ENCODE peak calls at places on chromosomes 3 and 15, in five cellular contexts. H is HepG2, K is esophagus squamous epithelium, W is spleen, O is HCT116. F is an unnamed sample.

GRCh38 chr3:131233900-131234667 is 147.5 kb upstream of the NUDT16 start:
- DNase-seq in W (no peak), O (no peak), H (no peak), K (no peak), F (no peak)

GRCh38 chr15:27845535-27846369 is 253.4 kb downstream of the OCA2 start:
- DNase-seq in H (no peak), O (no peak), K (no peak), W (no peak), F (no peak)

GRCh38 chr15:43511012-43511885 is 6.2 kb upstream of the MAP1A start:
- DNase-seq in H (peak; percentile 20), O (peak; percentile 37), W (no peak), K (no peak), F (no peak)

GRCh38 chr3:177119829-177120228 is 77.5 kb downstream of the TBL1XR1 start:
- DNase-seq in O (no peak), H (no peak), K (no peak), W (no peak), F (no peak)

GRCh38 chr15:79370716-79371115 is 59.8 kb downstream of the TMED3 start:
- DNase-seq in H (no peak), K (no peak), W (no peak), O (no peak), F (no peak)

GRCh38 chr3:185960518-185961288 is 22.9 kb upstream of the TRA2B start:
- DNase-seq in O (no peak), K (no peak), W (no peak), H (peak; percentile 82), F (no peak)

GRCh38 chr3:150317469-150317868 is 90.6 kb upstream of the TSC22D2 start:
- DNase-seq in W (no peak), K (no peak), O (no peak), H (peak; percentile 15), F (no peak)

GRCh38 chr15:76135516-76135915 is 75.7 kb downstream of the TMEM266 start:
- DNase-seq in W (no peak), O (no peak), H (no peak), K (no peak), F (no peak)

GRCh38 chr3:184378650-184379374 is 805 bp upstream of the THPO start:
- DNase-seq in O (no peak), W (no peak), H (no peak), K (no peak), F (no peak)

GRCh38 chr3:184379375-184380209 is at the start of gene CHRD:
- DNase-seq in O (no peak), H (no peak), W (no peak), K (no peak), F (no peak)

GRCh38 chr3:184380627-184381260 is 890 bp downstream of the CHRD start:
- DNase-seq in O (no peak), K (no peak), W (no peak), H (no peak), F (no peak)

GRCh38 chr3:184381261-184382224 is 1.7 kb downstream of the CHRD start:
- DNase-seq in O (no peak), W (no peak), K (no peak), H (no peak), F (no peak)

GRCh38 chr3:184380210-184380626 is 364 bp downstream of the CHRD start:
- DNase-seq in H (peak; percentile 21), O (no peak), K (no peak), W (peak; percentile 79), F (no peak)
- H3K27ac ChIP-seq in H (no peak overlapping the region), O (peak overlapping the region; percentile 18), K (peak overlapping the region; percentile 80), W (no peak overlapping the region), F (no peak overlapping the region)

DNA sequence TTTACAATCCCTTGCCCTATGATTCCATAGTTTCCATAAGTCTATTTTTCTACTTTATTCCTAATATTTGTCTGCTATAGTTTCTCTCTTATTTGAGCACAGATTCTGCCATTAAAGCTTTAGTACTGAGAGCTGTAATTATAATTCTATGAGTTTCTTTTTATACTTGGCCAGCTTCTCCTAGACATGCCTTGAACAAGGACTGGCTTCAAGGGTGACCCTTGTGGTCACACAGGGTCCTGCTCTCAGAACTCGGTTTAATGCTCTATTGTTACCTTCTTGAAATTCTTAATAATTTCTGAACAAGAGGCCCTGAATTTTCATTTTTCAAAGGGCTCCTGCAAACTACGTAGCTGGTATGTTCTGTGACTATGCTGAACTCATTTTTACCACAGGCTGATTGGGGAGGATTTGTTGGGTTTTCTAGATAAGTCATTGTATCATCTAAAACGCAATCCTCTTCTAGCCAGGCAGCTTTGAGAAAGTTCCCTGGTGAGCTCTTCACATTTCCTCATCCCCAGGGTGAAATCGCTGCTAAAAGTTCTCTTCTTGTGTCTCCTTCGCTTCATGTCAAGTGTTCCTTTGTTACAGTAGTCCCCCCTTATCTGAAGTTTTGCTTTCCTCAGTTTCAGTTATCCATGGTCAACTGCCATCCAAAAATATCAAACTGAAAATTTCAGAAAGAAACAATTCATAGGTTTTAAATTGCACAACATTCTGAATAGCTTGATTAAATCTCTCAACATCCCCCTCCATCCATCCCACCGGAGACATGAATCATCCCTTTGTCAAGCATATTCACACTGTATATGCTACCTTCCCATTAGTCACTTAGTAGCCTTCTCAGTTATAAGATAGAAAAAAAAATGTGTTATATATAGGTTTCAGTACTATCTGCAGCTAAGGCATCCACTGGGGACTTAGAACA is 12.6 kb upstream of the PLCL2 start:
- DNase-seq in W (no peak), K (no peak), H (no peak), O (no peak), F (no peak)
- H3K36me3 ChIP-seq in W (no peaks in the 10 kb centered on the region), K (no peaks in the 10 kb centered on the region), H (no peaks in the 10 kb centered on the region), O (no peaks in the 10 kb centered on the region), F (no peaks in the 10 kb centered on the region)

DNA sequence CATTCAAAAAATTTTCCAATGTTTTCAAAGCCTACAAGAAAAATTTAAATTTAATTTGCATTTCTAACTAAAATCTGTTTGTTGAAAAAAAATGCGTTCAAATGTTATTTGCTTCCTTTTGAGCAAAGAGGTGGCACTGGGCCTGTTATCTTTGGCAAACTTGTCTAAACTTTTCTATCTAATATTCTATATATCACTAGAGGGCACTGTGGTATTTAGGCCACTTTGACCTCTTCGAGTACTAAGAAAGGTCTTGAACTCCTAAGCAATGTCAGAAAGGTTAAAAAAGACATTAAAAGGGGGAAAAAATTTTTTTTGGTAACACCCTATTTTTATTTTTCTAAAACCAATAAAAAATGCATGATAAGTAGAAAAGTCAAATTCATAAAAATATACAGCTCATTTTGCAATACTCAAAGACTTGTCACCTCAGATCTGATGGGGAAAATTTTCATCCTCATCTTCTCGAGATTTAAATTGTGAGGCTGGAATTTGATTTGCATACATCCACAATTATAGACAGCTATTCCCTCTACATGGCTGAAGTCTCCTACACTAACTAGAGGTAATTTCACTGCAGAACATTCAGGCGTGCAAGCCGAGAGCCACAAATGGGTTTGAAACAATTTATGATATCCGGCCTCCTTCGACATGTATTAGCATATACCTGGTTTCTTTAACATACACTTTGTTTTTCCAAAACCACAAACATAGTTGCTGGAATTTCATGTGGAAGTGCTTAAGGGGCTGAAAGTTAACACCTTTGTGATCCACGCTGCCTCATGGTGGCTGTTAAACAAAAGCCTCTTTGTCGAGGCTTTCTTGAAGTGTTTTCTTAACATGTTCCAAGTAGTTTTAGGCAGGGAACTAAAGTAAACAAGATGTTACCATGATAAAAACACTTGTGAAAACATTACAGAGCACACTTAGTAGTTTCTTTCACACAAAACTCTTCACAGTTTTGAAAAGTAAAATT is 576.4 kb downstream of the FOXP1 start:
- DNase-seq in W (no peak), O (no peak), H (peak; percentile 20), K (no peak), F (no peak)
- H3K27ac ChIP-seq in W (no peak overlapping the region), O (no peak overlapping the region), H (no peak overlapping the region), K (peak overlapping the region; percentile 72), F (peak overlapping the region; percentile 48)

GRCh38 chr3:33579843-33580242 is 138.2 kb downstream of the CLASP2 start:
- DNase-seq in W (no peak), O (no peak), K (no peak), H (no peak), F (no peak)

GRCh38 chr3:33578325-33579180 is 138.3 kb upstream of the UBP1 start:
- DNase-seq in O (no peak), K (no peak), W (no peak), H (peak; percentile 83), F (no peak)

GRCh38 chr3:33579181-33579510 is 138.9 kb downstream of the CLASP2 start:
- DNase-seq in O (no peak), K (no peak), W (no peak), H (no peak), F (no peak)

GRCh38 chr3:33582234-33582633 is 135.8 kb downstream of the CLASP2 start:
- DNase-seq in K (no peak), W (no peak), O (no peak), H (no peak), F (no peak)

GRCh38 chr3:33581666-33582065 is 136.4 kb downstream of the CLASP2 start:
- DNase-seq in K (no peak), W (no peak), H (no peak), O (no peak), F (no peak)
- H3K36me3 ChIP-seq in K (peaks cover 77% of the 10 kb centered on the region), W (peaks cover 90% of the 10 kb centered on the region), H (peaks cover 6% of the 10 kb centered on the region), O (no peaks in the 10 kb centered on the region), F (peaks cover 15% of the 10 kb centered on the region)

GRCh38 chr15:35141743-35142356 is 56.8 kb upstream of the NANOGP8 start:
- DNase-seq in W (no peak), K (no peak), H (peak; percentile 0), O (no peak), F (no peak)
- H3K27ac ChIP-seq in W (no peak overlapping the region), K (peak overlapping the region; percentile 51), H (no peak overlapping the region), O (no peak overlapping the region), F (no peak overlapping the region)

DNA sequence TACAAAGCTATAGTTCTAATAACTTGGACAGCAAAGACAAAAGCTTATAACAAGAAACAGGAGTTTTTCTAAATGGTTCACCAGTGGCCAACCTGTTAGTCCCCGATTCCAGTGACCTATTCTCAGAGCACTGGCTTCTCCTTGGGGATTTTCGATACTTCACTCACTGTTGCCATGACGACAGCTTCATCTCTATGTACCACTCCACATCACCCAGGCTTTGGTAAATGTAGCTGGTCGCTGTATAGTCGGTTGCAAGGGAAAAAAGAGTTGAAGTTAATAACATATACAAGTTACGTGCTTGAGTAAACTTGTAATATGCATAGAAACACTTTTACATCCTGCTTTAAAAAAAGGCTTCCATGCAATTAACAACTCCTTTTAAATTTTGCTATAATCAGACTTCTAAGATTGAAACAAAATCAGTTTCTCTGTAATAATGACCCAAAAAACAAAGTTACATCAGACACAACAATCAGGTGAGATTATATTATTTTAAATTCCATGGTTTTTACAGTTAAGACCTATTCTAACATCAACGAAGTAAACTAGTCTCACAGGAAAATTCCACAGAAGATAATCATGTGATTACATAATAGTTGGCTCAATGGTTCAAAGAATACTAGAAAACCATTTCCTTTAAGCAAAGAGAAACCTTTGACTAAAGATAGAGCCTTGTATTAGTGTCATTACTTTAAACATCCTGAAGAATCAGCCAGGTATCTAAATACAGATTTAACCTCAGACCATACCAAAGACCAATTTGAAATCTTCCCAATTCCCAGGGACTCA is 2.9 kb downstream of the CCNL1 start:
- DNase-seq in H (peak; percentile 15), O (no peak), W (no peak), K (no peak), F (no peak)
- H3K36me3 ChIP-seq in H (peaks cover 61% of the 10 kb centered on the region), O (peaks cover 66% of the 10 kb centered on the region), W (peaks cover 68% of the 10 kb centered on the region), K (peaks cover 64% of the 10 kb centered on the region), F (peaks cover 67% of the 10 kb centered on the region)

GRCh38 chr15:101618861-101619614 is 33.1 kb downstream of the TM2D3 start:
- DNase-seq in K (no peak), H (no peak), O (no peak), W (peak; percentile 79), F (no peak)
- H3K27ac ChIP-seq in K (no peak overlapping the region), H (no peak overlapping the region), O (no peak overlapping the region), W (no peak overlapping the region), F (no peak overlapping the region)